ENCODE peak calls at places on chromosomes 11 and 22, in four cellular contexts. B is endodermal cell, O is body of pancreas, F is pancreas. I is an unnamed sample. For H3K27me3, the result is how much of the 10 kb centered on the place peaks cover.

GRCh38 chr11:110095554-110095953 is 2.4 kb downstream of the ZC3H12C start:
- DNase-seq in B (no peak), O (no peak), F (no peak), I (no peak)

GRCh38 chr11:76782526-76783293 is 446 bp upstream of the TSKU start:
- DNase-seq in O (peak), F (peak), B (peak), I (peak)

GRCh38 chr22:35995772-35996171 is 32.9 kb downstream of the RBFOX2 start:
- DNase-seq in B (no peak), F (peak), O (peak), I (peak)

GRCh38 chr11:92929168-92930053 is 40.0 kb upstream of the MTNR1B start:
- DNase-seq in B (no peak), O (no peak), F (no peak), I (no peak)

GRCh38 chr11:111327908-111328624 is 29.7 kb downstream of the POU2AF3 start:
- DNase-seq in O (peak), B (peak), F (peak), I (no peak)

GRCh38 chr11:6405837-6406236 is 13.1 kb downstream of the APBB1 start:
- DNase-seq in F (no peak), O (no peak), B (no peak), I (no peak)

GRCh38 chr11:77497368-77497767 is 23.5 kb upstream of the PAK1 start:
- DNase-seq in O (no peak), F (no peak), B (no peak), I (no peak)

GRCh38 chr11:121561240-121561639 is 108.5 kb upstream of the SORL1-AS1 start:
- DNase-seq in O (no peak), F (no peak), B (no peak), I (no peak)

GRCh38 chr11:110050201-110050506 is 43.0 kb upstream of the ZC3H12C start:
- DNase-seq in O (no peak), B (no peak), F (no peak), I (no peak)

GRCh38 chr11:43868852-43869567 is 11.6 kb upstream of the ALKBH3 start:
- DNase-seq in O (no peak), F (no peak), B (no peak), I (no peak)

GRCh38 chr11:113806403-113806802 is 26.8 kb downstream of the CLDN25 start:
- DNase-seq in O (no peak), F (no peak), B (peak), I (no peak)
- TF ChIP-seq CTCF in O (no peak), F (no peak), B (peak), I (peak)

GRCh38 chr11:107757661-107758060 is 45.8 kb upstream of the SLN start:
- DNase-seq in F (no peak), B (peak), O (no peak), I (no peak)
- H3K27me3 ChIP-seq in F (under half), B (under half), O (under half), I (under half)

GRCh38 chr11:1733716-1734351 is 16.6 kb downstream of the IFITM10 start:
- DNase-seq in F (no peak), O (no peak), B (peak), I (no peak)
- TF ChIP-seq CTCF in F (no peak), O (no peak), B (no peak), I (no peak)

GRCh38 chr11:69641681-69642548 is 959 bp downstream of the CCND1 start:
- DNase-seq in O (no peak), B (peak), F (no peak), I (no peak)

GRCh38 chr11:69640995-69641581 is at the start of gene CCND1:
- DNase-seq in O (peak), F (peak), B (peak), I (peak)

GRCh38 chr11:69638941-69639681 is 1.8 kb upstream of the CCND1 start:
- DNase-seq in F (peak), O (peak), B (peak), I (peak)

GRCh38 chr11:69639843-69640242 is 1.1 kb upstream of the CCND1 start:
- DNase-seq in F (no peak), O (no peak), B (no peak), I (no peak)

DNA sequence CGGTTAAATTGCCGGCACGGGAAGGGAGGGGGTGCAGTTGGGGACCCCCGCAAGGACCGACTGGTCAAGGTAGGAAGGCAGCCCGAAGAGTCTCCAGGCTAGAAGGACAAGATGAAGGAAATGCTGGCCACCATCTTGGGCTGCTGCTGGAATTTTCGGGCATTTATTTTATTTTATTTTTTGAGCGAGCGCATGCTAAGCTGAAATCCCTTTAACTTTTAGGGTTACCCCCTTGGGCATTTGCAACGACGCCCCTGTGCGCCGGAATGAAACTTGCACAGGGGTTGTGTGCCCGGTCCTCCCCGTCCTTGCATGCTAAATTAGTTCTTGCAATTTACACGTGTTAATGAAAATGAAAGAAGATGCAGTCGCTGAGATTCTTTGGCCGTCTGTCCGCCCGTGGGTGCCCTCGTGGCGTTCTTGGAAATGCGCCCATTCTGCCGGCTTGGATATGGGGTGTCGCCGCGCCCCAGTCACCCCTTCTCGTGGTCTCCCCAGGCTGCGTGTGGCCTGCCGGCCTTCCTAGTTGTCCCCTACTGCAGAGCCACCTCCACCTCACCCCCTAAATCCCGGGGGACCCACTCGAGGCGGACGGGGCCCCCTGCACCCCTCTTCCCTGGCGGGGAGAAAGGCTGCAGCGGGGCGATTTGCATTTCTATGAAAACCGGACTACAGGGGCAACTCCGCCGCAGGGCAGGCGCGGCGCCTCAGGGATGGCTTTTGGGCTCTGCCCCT is 529 bp upstream of the CCND1 start:
- DNase-seq in B (peak), F (peak), O (peak), I (no peak)
- H3K27me3 ChIP-seq in B (under half), F (under half), O (under half), I (under half)

DNA sequence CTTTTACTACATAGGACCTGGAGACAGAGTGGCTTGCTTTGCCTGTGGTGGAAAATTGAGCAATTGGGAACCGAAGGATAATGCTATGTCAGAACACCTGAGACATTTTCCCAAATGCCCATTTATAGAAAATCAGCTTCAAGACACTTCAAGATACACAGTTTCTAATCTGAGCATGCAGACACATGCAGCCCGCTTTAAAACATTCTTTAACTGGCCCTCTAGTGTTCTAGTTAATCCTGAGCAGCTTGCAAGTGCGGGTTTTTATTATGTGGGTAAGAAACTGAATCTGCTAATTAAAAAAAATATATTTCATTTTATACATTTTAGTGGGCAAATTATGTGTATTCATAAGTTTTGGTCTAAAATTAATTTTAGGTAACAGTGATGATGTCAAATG is 7.8 kb downstream of the BIRC3 start:
- DNase-seq in O (no peak), F (no peak), B (no peak), I (no peak)
- TF ChIP-seq CTCF in O (no peak), F (no peak), B (peak), I (no peak)